ENCODE peak calls at places on chromosomes 3 and 15, in seven cellular contexts. One of them, this sample, is unnamed. For H3K27me3, the result is how much of the 10 kb centered on the place peaks cover.

GRCh38 chr3:19901918-19902317 is 32.1 kb downstream of the EFHB start:
- DNase-seq in esophagus muscularis mucosa: no peak
- DNase-seq in Panc1: no peak
- DNase-seq in spleen: no peak
- DNase-seq in HCT116: no peak
- DNase-seq in GM23338: no peak
- DNase-seq in transverse colon: no peak
- DNase-seq in this sample: peak

GRCh38 chr3:88742674-88743507 is 364.5 kb upstream of the EPHA3 start:
- DNase-seq in transverse colon: no peak
- DNase-seq in Panc1: no peak
- DNase-seq in esophagus muscularis mucosa: no peak
- DNase-seq in GM23338: no peak
- DNase-seq in spleen: no peak
- DNase-seq in HCT116: no peak
- DNase-seq in this sample: no peak

GRCh38 chr15:93063292-93063671 is 25.7 kb downstream of the RGMA start:
- DNase-seq in transverse colon: no peak
- DNase-seq in spleen: no peak
- DNase-seq in Panc1: no peak
- DNase-seq in esophagus muscularis mucosa: no peak
- DNase-seq in GM23338: peak
- DNase-seq in HCT116: no peak
- DNase-seq in this sample: no peak

GRCh38 chr3:16419640-16420039 is 93.9 kb downstream of the RFTN1 start:
- DNase-seq in Panc1: no peak
- DNase-seq in HCT116: no peak
- DNase-seq in GM23338: no peak
- DNase-seq in spleen: no peak
- DNase-seq in transverse colon: no peak
- DNase-seq in esophagus muscularis mucosa: no peak
- DNase-seq in this sample: no peak

GRCh38 chr3:179653777-179654117 is 907 bp downstream of the USP13 start:
- DNase-seq in Panc1: no peak
- DNase-seq in GM23338: no peak
- DNase-seq in transverse colon: peak
- DNase-seq in esophagus muscularis mucosa: no peak
- DNase-seq in HCT116: no peak
- DNase-seq in spleen: no peak
- DNase-seq in this sample: no peak

GRCh38 chr3:140188285-140188684 is 253.3 kb downstream of the CLSTN2 start:
- DNase-seq in Panc1: no peak
- DNase-seq in transverse colon: no peak
- DNase-seq in esophagus muscularis mucosa: peak
- DNase-seq in GM23338: no peak
- DNase-seq in spleen: no peak
- DNase-seq in HCT116: no peak
- DNase-seq in this sample: no peak

GRCh38 chr3:9912294-9912935 is 4.5 kb upstream of the IL17RC start:
- DNase-seq in transverse colon: no peak
- DNase-seq in spleen: no peak
- DNase-seq in esophagus muscularis mucosa: no peak
- DNase-seq in GM23338: no peak
- DNase-seq in Panc1: no peak
- DNase-seq in HCT116: no peak
- DNase-seq in this sample: peak

GRCh38 chr3:149224736-149225594 is 3.3 kb upstream of the CP start:
- DNase-seq in esophagus muscularis mucosa: no peak
- DNase-seq in GM23338: no peak
- DNase-seq in transverse colon: no peak
- DNase-seq in HCT116: no peak
- DNase-seq in spleen: no peak
- DNase-seq in Panc1: peak
- DNase-seq in this sample: no peak

GRCh38 chr3:182702216-182702615 is 91.1 kb upstream of the ATP11B start:
- DNase-seq in GM23338: no peak
- DNase-seq in Panc1: no peak
- DNase-seq in transverse colon: no peak
- DNase-seq in HCT116: no peak
- DNase-seq in esophagus muscularis mucosa: no peak
- DNase-seq in spleen: no peak
- DNase-seq in this sample: no peak

GRCh38 chr15:75193272-75193671 is 8.4 kb upstream of the C15orf39 start:
- DNase-seq in HCT116: no peak
- DNase-seq in GM23338: no peak
- DNase-seq in Panc1: no peak
- DNase-seq in transverse colon: no peak
- DNase-seq in spleen: no peak
- DNase-seq in esophagus muscularis mucosa: no peak
- DNase-seq in this sample: no peak

GRCh38 chr3:17466028-17466427 is 276.4 kb downstream of the TBC1D5 start:
- DNase-seq in HCT116: no peak
- DNase-seq in esophagus muscularis mucosa: no peak
- DNase-seq in GM23338: no peak
- DNase-seq in transverse colon: no peak
- DNase-seq in Panc1: no peak
- DNase-seq in spleen: no peak
- DNase-seq in this sample: no peak

GRCh38 chr3:112681822-112682325 is 40.9 kb upstream of the CCDC80 start:
- DNase-seq in GM23338: no peak
- DNase-seq in Panc1: no peak
- DNase-seq in HCT116: no peak
- DNase-seq in esophagus muscularis mucosa: no peak
- DNase-seq in transverse colon: no peak
- DNase-seq in spleen: no peak
- DNase-seq in this sample: no peak

GRCh38 chr3:94317054-94317453 is 254.2 kb downstream of the NSUN3 start:
- DNase-seq in HCT116: no peak
- DNase-seq in Panc1: no peak
- DNase-seq in spleen: no peak
- DNase-seq in GM23338: no peak
- DNase-seq in esophagus muscularis mucosa: no peak
- DNase-seq in transverse colon: no peak
- DNase-seq in this sample: no peak

GRCh38 chr3:58411036-58411435 is 22.6 kb downstream of the PDHB start:
- DNase-seq in GM23338: no peak
- DNase-seq in transverse colon: no peak
- DNase-seq in esophagus muscularis mucosa: no peak
- DNase-seq in Panc1: no peak
- DNase-seq in HCT116: no peak
- DNase-seq in spleen: no peak
- DNase-seq in this sample: no peak

GRCh38 chr3:89360155-89360554 is 252.7 kb downstream of the EPHA3 start:
- DNase-seq in esophagus muscularis mucosa: no peak
- DNase-seq in Panc1: no peak
- DNase-seq in HCT116: no peak
- DNase-seq in GM23338: no peak
- DNase-seq in transverse colon: no peak
- DNase-seq in spleen: no peak
- DNase-seq in this sample: no peak

GRCh38 chr3:173799073-173799830 is 401.7 kb downstream of the NLGN1 start:
- DNase-seq in Panc1: no peak
- DNase-seq in esophagus muscularis mucosa: no peak
- DNase-seq in transverse colon: no peak
- DNase-seq in spleen: no peak
- DNase-seq in GM23338: no peak
- DNase-seq in HCT116: no peak
- DNase-seq in this sample: no peak

GRCh38 chr15:40511472-40512133 is 40.8 kb downstream of the CHST14 start:
- DNase-seq in spleen: peak
- DNase-seq in HCT116: no peak
- DNase-seq in Panc1: no peak
- DNase-seq in GM23338: peak
- DNase-seq in esophagus muscularis mucosa: no peak
- DNase-seq in transverse colon: peak
- DNase-seq in this sample: peak

GRCh38 chr15:94385441-94385840 is 154.1 kb downstream of the MCTP2 start:
- DNase-seq in GM23338: no peak
- DNase-seq in spleen: no peak
- DNase-seq in transverse colon: no peak
- DNase-seq in esophagus muscularis mucosa: no peak
- DNase-seq in Panc1: no peak
- DNase-seq in HCT116: no peak
- DNase-seq in this sample: no peak

GRCh38 chr15:42581272-42581730 is 5.9 kb downstream of the STARD9 start:
- DNase-seq in esophagus muscularis mucosa: peak
- DNase-seq in Panc1: no peak
- DNase-seq in spleen: peak
- DNase-seq in GM23338: peak
- DNase-seq in transverse colon: peak
- DNase-seq in HCT116: no peak
- DNase-seq in this sample: no peak

GRCh38 chr15:55552926-55553325 is 35.2 kb downstream of the PYGO1 start:
- DNase-seq in spleen: no peak
- DNase-seq in Panc1: no peak
- DNase-seq in GM23338: peak
- DNase-seq in transverse colon: no peak
- DNase-seq in esophagus muscularis mucosa: no peak
- DNase-seq in HCT116: no peak
- DNase-seq in this sample: no peak

GRCh38 chr3:312170-312569 is 115.6 kb downstream of the CHL1 start:
- DNase-seq in Panc1: no peak
- DNase-seq in HCT116: no peak
- DNase-seq in esophagus muscularis mucosa: no peak
- DNase-seq in GM23338: no peak
- DNase-seq in transverse colon: no peak
- DNase-seq in spleen: no peak
- DNase-seq in this sample: no peak

GRCh38 chr3:318903-319302 is 122.3 kb downstream of the CHL1 start:
- DNase-seq in transverse colon: no peak
- DNase-seq in spleen: no peak
- DNase-seq in GM23338: no peak
- DNase-seq in HCT116: no peak
- DNase-seq in esophagus muscularis mucosa: no peak
- DNase-seq in Panc1: no peak
- DNase-seq in this sample: no peak

DNA sequence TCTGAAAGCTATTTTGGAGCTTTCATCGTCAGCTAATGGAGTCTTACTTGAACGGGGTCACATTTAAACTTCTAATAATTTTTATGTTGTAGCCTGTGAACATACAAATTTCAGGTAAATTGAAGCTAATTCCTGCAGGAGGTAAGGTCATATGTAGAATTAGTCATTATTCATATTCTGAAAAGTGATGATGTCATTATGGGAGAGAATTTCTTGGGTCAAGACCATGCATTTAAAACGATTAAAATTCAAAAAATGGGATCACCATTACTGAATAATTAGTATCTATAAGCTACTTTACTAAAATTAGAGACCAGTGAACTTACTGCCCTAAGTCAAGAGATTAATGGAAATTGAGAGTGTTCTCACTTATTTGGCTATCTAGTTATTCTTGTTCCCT is 120.4 kb downstream of the CHL1 start:
- DNase-seq in GM23338: no peak
- DNase-seq in esophagus muscularis mucosa: no peak
- DNase-seq in spleen: no peak
- DNase-seq in transverse colon: no peak
- DNase-seq in Panc1: no peak
- DNase-seq in HCT116: no peak
- DNase-seq in this sample: no peak
- TF ChIP-seq POLR2AphosphoS5 in GM23338: no peak
- TF ChIP-seq POLR2AphosphoS5 in esophagus muscularis mucosa: no peak
- TF ChIP-seq POLR2AphosphoS5 in spleen: no peak
- TF ChIP-seq POLR2AphosphoS5 in transverse colon: no peak
- TF ChIP-seq POLR2AphosphoS5 in Panc1: no peak
- TF ChIP-seq POLR2AphosphoS5 in HCT116: no peak
- TF ChIP-seq POLR2AphosphoS5 in this sample: no peak

GRCh38 chr3:32660634-32661033 is 24.4 kb upstream of the CNOT10 start:
- DNase-seq in spleen: no peak
- DNase-seq in transverse colon: no peak
- DNase-seq in HCT116: no peak
- DNase-seq in esophagus muscularis mucosa: no peak
- DNase-seq in GM23338: no peak
- DNase-seq in Panc1: no peak
- DNase-seq in this sample: no peak

DNA sequence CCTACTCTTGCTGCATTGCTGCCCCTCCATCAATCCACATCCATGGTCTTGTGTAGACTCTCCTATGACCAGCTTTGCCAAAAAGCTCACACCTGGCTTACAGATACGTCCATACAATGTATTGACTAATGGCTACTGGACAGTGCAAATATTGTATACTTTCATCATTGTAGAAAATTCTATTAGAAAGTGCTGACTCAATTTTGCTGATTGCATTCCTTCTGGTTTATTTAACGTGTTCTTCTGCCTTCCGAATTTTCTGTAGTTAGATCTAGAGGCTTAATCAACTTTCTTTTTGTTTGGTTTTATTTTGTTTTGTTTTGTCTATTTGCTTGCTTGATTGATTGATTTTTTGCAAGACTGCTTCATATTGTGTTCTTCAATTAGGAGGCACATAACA is 29.8 kb upstream of the CNOT10 start:
- DNase-seq in transverse colon: no peak
- DNase-seq in Panc1: no peak
- DNase-seq in GM23338: no peak
- DNase-seq in esophagus muscularis mucosa: no peak
- DNase-seq in HCT116: no peak
- DNase-seq in spleen: no peak
- DNase-seq in this sample: no peak
- H3K27me3 ChIP-seq in transverse colon: under half
- H3K27me3 ChIP-seq in Panc1: under half
- H3K27me3 ChIP-seq in GM23338: under half
- H3K27me3 ChIP-seq in esophagus muscularis mucosa: under half
- H3K27me3 ChIP-seq in HCT116: under half
- H3K27me3 ChIP-seq in spleen: under half
- H3K27me3 ChIP-seq in this sample: under half

DNA sequence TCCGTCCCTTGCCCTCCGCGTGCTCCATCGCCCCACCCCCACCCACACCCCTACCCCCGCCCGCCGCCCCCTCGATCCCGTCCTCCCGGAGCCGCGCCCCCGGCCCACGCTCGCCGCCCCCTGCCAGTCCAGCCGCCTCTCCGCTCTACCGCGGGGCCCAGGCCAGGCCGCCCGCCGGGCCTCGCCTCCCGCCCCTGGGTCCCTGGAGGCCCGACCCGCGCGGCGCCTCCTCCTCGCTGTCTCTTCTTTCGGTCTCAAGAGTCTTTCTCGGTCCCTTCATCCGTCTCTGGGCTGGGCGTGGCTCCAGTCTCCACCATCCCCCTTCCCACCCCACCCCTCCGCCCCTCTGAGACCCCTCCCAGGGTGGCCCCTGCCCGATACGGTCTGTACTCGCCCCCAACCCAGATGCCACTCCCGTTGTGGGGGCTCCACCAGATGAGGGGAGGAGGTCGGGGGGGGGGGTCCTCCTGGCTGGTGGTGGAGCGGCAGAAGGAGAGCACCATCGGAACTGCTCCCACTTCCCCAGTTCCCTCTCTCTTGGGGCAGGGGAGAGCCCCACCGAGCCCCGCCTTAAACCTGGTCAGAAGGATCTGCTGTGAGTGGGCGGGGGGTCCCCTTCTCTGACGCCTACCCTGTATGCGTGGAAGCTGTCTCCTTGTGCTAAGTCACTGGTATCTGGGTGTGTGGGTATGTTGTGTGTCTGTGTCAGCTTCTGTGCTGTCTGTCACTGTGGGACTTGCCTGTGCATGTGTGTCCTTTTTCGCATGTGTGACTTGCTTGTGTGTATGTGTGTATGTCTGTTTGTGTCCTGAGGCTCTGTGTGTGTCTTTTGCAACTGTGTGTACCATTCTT is 1.0 kb downstream of the PRKCD start:
- DNase-seq in Panc1: no peak
- DNase-seq in spleen: peak
- DNase-seq in transverse colon: peak
- DNase-seq in HCT116: no peak
- DNase-seq in GM23338: peak
- DNase-seq in esophagus muscularis mucosa: no peak
- DNase-seq in this sample: peak
- TF ChIP-seq POLR2AphosphoS5 in Panc1: no peak
- TF ChIP-seq POLR2AphosphoS5 in spleen: no peak
- TF ChIP-seq POLR2AphosphoS5 in transverse colon: no peak
- TF ChIP-seq POLR2AphosphoS5 in HCT116: no peak
- TF ChIP-seq POLR2AphosphoS5 in GM23338: no peak
- TF ChIP-seq POLR2AphosphoS5 in esophagus muscularis mucosa: no peak
- TF ChIP-seq POLR2AphosphoS5 in this sample: no peak

GRCh38 chr3:125109541-125109925 is 53.7 kb upstream of the HEG1 start:
- DNase-seq in GM23338: no peak
- DNase-seq in HCT116: no peak
- DNase-seq in esophagus muscularis mucosa: peak
- DNase-seq in Panc1: no peak
- DNase-seq in transverse colon: no peak
- DNase-seq in spleen: no peak
- DNase-seq in this sample: no peak
- H3K27me3 ChIP-seq in GM23338: under half
- H3K27me3 ChIP-seq in HCT116: under half
- H3K27me3 ChIP-seq in esophagus muscularis mucosa: under half
- H3K27me3 ChIP-seq in Panc1: under half
- H3K27me3 ChIP-seq in transverse colon: under half
- H3K27me3 ChIP-seq in spleen: under half
- H3K27me3 ChIP-seq in this sample: under half